ENCODE peak calls at places on chromosomes 5 and 9, in nine cellular contexts. S is mammary epithelial cell; H is SJCRH30; B is mucosa of descending colon; L is hepatic stellate cell; D is AG09309; N is amniotic epithelial cell; C is stimulated activated CD4-positive, alpha-beta T cell treated with anti-CD3 and anti-CD28 coated beads, Interleukin-15, amount 100 ng/mL, for 24 hours; R is osteocyte. M is an unnamed sample.

GRCh38 chr9:80191108-80191507 is 619.3 kb downstream of the TLE4 start:
- DNase-seq in D (no peak), L (peak), S (no peak), H (no peak), C (no peak), R (no peak), B (no peak), N (no peak), M (peak)

GRCh38 chr5:14410942-14411258 is 170.7 kb upstream of the OTULINL start:
- DNase-seq in R (no peak), B (no peak), N (peak), C (no peak), S (no peak), L (no peak), D (no peak), H (no peak), M (peak)

GRCh38 chr5:142826741-142827492 is 56.7 kb downstream of the ARHGAP26 start:
- DNase-seq in C (peak), B (no peak), S (peak), D (no peak), R (no peak), N (peak), L (no peak), H (no peak), M (peak)

GRCh38 chr5:2805080-2805479 is 53.6 kb upstream of the IRX2 start:
- DNase-seq in B (no peak), R (no peak), L (no peak), N (no peak), D (no peak), C (no peak), H (no peak), S (peak), M (no peak)

GRCh38 chr5:136446565-136446964 is 81.2 kb upstream of the TRPC7 start:
- DNase-seq in L (no peak), S (no peak), N (no peak), H (no peak), D (no peak), R (no peak), C (no peak), B (no peak), M (no peak)

GRCh38 chr9:29150606-29151005 is 1577.3 kb upstream of the C9orf72 start:
- DNase-seq in B (no peak), R (no peak), D (no peak), L (no peak), N (peak), H (no peak), C (no peak), S (no peak), M (no peak)

GRCh38 chr5:171102877-171103610 is 206.0 kb upstream of the TLX3 start:
- DNase-seq in B (no peak), R (no peak), D (no peak), L (no peak), C (no peak), H (no peak), S (no peak), N (peak), M (no peak)

GRCh38 chr5:149271717-149272558 is at the start of gene AFAP1L1:
- DNase-seq in B (peak), L (peak), H (peak), N (peak), R (no peak), C (peak), S (peak), D (no peak), M (peak)

GRCh38 chr5:131634666-131634995 is 398 bp downstream of the RAPGEF6 start:
- DNase-seq in H (peak), L (peak), R (peak), B (no peak), D (no peak), S (peak), N (no peak), C (peak), M (peak)

GRCh38 chr9:129835860-129836223 is 584 bp downstream of the USP20 start:
- DNase-seq in B (no peak), N (no peak), D (no peak), L (no peak), C (no peak), S (no peak), R (no peak), H (peak), M (no peak)

GRCh38 chr9:128637656-128638055 is 19.0 kb downstream of the DYNC2I2 start:
- DNase-seq in N (no peak), R (no peak), S (no peak), C (no peak), B (no peak), L (no peak), D (no peak), H (peak), M (no peak)

GRCh38 chr9:96079816-96080215 is 204.3 kb downstream of the ERCC6L2 start:
- DNase-seq in H (no peak), D (no peak), N (no peak), L (no peak), B (no peak), R (no peak), S (no peak), C (no peak), M (no peak)

GRCh38 chr9:76453785-76454184 is 5.2 kb upstream of the GCNT1 start:
- DNase-seq in S (peak), R (no peak), B (no peak), H (no peak), D (peak), L (peak), N (peak), C (no peak), M (peak)

GRCh38 chr9:137392232-137393007 is 30.5 kb downstream of the EXD3 start:
- DNase-seq in B (no peak), R (no peak), H (no peak), S (no peak), N (no peak), L (no peak), D (no peak), C (no peak), M (no peak)

GRCh38 chr5:30752015-30752414 is 441.5 kb upstream of the CDH6 start:
- DNase-seq in N (no peak), S (no peak), C (no peak), L (no peak), D (no peak), B (no peak), R (no peak), H (no peak), M (no peak)

GRCh38 chr9:32486839-32487562 is 39.0 kb downstream of the RIGI start:
- DNase-seq in B (no peak), D (no peak), S (peak), R (no peak), C (no peak), L (peak), H (no peak), N (peak), M (peak)

GRCh38 chr5:143986567-143987242 is 174.7 kb downstream of the HMHB1 start:
- DNase-seq in C (no peak), N (peak), S (no peak), D (peak), L (peak), B (no peak), R (no peak), H (no peak), M (peak)

GRCh38 chr5:79552984-79553383 is 39.0 kb upstream of the HOMER1 start:
- DNase-seq in S (no peak), C (no peak), B (no peak), H (no peak), L (no peak), D (no peak), R (no peak), N (no peak), M (no peak)

GRCh38 chr5:177458912-177459350 is 12.3 kb downstream of the PRR7 start:
- DNase-seq in D (no peak), H (no peak), N (peak), C (no peak), S (no peak), B (no peak), R (no peak), L (no peak), M (no peak)

GRCh38 chr5:39130716-39131115 is 56.5 kb upstream of the RICTOR start:
- DNase-seq in C (no peak), S (no peak), N (no peak), L (no peak), R (no peak), D (no peak), H (no peak), B (no peak), M (no peak)

GRCh38 chr9:95171001-95171400 is 146.5 kb downstream of the FANCC start:
- DNase-seq in B (no peak), L (no peak), D (no peak), R (no peak), H (no peak), C (peak), N (peak), S (no peak), M (peak)

GRCh38 chr5:94240616-94241287 is 377.7 kb downstream of the KIAA0825 start:
- DNase-seq in L (no peak), H (no peak), C (no peak), D (peak), R (no peak), S (no peak), B (no peak), N (no peak), M (no peak)

GRCh38 chr9:38107811-38108304 is 38.8 kb upstream of the SHB start:
- DNase-seq in H (no peak), B (no peak), L (no peak), D (no peak), S (no peak), C (no peak), R (peak), N (no peak), M (no peak)

GRCh38 chr5:172936441-172936840 is 22.8 kb upstream of the RPL26L1 start:
- DNase-seq in H (no peak), S (no peak), L (no peak), D (no peak), B (no peak), R (no peak), C (no peak), N (no peak), M (no peak)

GRCh38 chr5:147051193-147051592 is 172.6 kb upstream of the PPP2R2B start:
- DNase-seq in B (no peak), N (peak), L (no peak), C (no peak), D (no peak), H (no peak), R (no peak), S (peak), M (no peak)

GRCh38 chr9:84932915-84933527 is 263.5 kb downstream of the NTRK2 start:
- DNase-seq in B (no peak), R (no peak), D (no peak), C (no peak), H (no peak), N (no peak), S (peak), L (no peak), M (no peak)

M was measured in adipocyte.